ENCODE peak calls at places on chromosome 17, in six cellular contexts. J is WTC11, X is fibroblast of villous mesenchyme, Q is left ventricle myocardium inferior, H is kidney epithelial cell, A is fibroblast of the aortic adventitia. V is an unnamed sample.
A peak's percentile ranks its signal among the peaks of the same experiment; 100 is the strongest.

GRCh38 chr17:78915872-78916632 is 9.1 kb downstream of the TIMP2 start:
- DNase-seq in J (no peak), X (peak; percentile 82), Q (peak; percentile 57), H (no peak), A (peak; percentile 72), V (no peak)

GRCh38 chr17:7845359-7846062 is 9.4 kb upstream of the TMEM88 start:
- DNase-seq in J (no peak), X (no peak), Q (no peak), H (no peak), A (no peak), V (no peak)

GRCh38 chr17:683499-684254 is 31.0 kb downstream of the VPS53 start:
- DNase-seq in J (no peak), X (no peak), Q (no peak), H (no peak), A (no peak), V (no peak)

GRCh38 chr17:31067699-31068184 is 27.0 kb upstream of the NF1 start:
- DNase-seq in J (no peak), X (peak; percentile 85), Q (no peak), H (no peak), A (peak; percentile 90), V (no peak)

GRCh38 chr17:61647044-61647443 is 56.0 kb upstream of the NACA2 start:
- DNase-seq in J (no peak), X (peak; percentile 11), Q (no peak), H (no peak), A (peak; percentile 74), V (no peak)

GRCh38 chr17:77465358-77466041 is 324.7 kb downstream of the SEC14L1 start:
- DNase-seq in J (no peak), X (peak; percentile 80), Q (peak; percentile 61), H (no peak), A (peak; percentile 73), V (no peak)

GRCh38 chr17:65231662-65232335 is 94.6 kb downstream of the RGS9 start:
- DNase-seq in J (peak; percentile 73), X (peak; percentile 75), Q (no peak), H (peak; percentile 53), A (peak; percentile 85), V (peak; percentile 67)

GRCh38 chr17:81480140-81480917 is 32.3 kb downstream of the ACTG1 start:
- DNase-seq in J (no peak), X (peak; percentile 67), Q (no peak), H (no peak), A (peak; percentile 81), V (peak; percentile 41)

GRCh38 chr17:58092797-58093385 is 9.7 kb downstream of the DYNLL2 start:
- DNase-seq in J (no peak), X (no peak), Q (no peak), H (no peak), A (no peak), V (no peak)

GRCh38 chr17:83185023-83186002 is 105.9 kb downstream of the METRNL start:
- DNase-seq in J (no peak), X (no peak), Q (no peak), H (no peak), A (no peak), V (no peak)

GRCh38 chr17:49995055-49995738 is at the start of gene DLX3:
- DNase-seq in J (peak; percentile 88), X (peak; percentile 74), Q (peak; percentile 63), H (no peak), A (peak; percentile 70), V (peak; percentile 90)

GRCh38 chr17:50198026-50198669 is 3.3 kb downstream of the COL1A1 start:
- DNase-seq in J (peak; percentile 64), X (peak; percentile 70), Q (no peak), H (no peak), A (peak; percentile 70), V (peak; percentile 79)

GRCh38 chr17:17724991-17725852 is 44.0 kb downstream of the RAI1 start:
- DNase-seq in J (peak; percentile 63), X (peak; percentile 80), Q (no peak), H (no peak), A (no peak), V (no peak)

DNA sequence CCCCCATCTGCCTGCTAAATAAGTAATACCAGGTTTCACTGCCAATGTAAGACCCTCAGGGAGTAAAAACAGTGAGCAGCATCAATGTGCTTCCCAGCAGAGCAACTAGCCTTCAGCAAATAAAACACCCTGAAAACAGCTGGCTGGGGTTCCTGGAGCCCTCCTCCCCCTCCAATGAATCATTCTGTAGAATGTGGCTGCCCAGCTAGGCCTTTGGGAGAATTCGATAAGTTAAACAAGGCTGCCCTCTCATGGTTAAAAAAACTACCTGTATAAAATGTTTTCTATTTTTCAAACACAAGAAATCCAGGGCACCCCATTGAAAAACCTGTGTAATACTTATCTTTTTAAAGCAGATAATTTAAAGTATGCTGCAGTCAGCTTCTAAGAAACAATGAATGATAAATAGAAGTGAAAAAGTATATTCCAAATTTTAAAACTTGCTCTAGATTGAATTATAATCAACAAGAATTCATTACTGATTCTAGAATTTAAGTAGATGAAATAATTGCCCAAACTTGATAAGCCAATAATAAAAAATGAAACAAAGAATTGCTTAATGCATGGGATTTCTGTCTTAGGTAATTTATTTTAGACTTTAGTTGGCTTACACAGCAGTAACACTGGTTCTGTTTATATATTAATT is 9.4 kb upstream of the TOM1L1 start:
- DNase-seq in J (peak; percentile 39), X (peak; percentile 74), Q (no peak), H (no peak), A (peak; percentile 80), V (peak; percentile 22)
- TF ChIP-seq CTCF in J (no peak), X (peak; percentile 52), Q (peak; percentile 46), H (peak; percentile 36), A (peak; percentile 43), V (peak; percentile 62)

GRCh38 chr17:63425478-63425877 is 20.6 kb downstream of the CYB561 start:
- DNase-seq in J (peak; percentile 83), X (peak; percentile 84), Q (peak; percentile 63), H (no peak), A (peak; percentile 92), V (peak; percentile 87)
- TF ChIP-seq CTCF in J (peak; percentile 66), X (peak; percentile 96), Q (peak; percentile 98), H (peak; percentile 93), A (peak; percentile 94), V (peak; percentile 88)

GRCh38 chr17:44002141-44002848 is 2.1 kb upstream of the NAGS start:
- DNase-seq in J (no peak), X (peak; percentile 68), Q (no peak), H (peak; percentile 29), A (peak; percentile 90), V (no peak)
- TF ChIP-seq CTCF in J (no peak), X (no peak), Q (no peak), H (no peak), A (no peak), V (no peak)

DNA sequence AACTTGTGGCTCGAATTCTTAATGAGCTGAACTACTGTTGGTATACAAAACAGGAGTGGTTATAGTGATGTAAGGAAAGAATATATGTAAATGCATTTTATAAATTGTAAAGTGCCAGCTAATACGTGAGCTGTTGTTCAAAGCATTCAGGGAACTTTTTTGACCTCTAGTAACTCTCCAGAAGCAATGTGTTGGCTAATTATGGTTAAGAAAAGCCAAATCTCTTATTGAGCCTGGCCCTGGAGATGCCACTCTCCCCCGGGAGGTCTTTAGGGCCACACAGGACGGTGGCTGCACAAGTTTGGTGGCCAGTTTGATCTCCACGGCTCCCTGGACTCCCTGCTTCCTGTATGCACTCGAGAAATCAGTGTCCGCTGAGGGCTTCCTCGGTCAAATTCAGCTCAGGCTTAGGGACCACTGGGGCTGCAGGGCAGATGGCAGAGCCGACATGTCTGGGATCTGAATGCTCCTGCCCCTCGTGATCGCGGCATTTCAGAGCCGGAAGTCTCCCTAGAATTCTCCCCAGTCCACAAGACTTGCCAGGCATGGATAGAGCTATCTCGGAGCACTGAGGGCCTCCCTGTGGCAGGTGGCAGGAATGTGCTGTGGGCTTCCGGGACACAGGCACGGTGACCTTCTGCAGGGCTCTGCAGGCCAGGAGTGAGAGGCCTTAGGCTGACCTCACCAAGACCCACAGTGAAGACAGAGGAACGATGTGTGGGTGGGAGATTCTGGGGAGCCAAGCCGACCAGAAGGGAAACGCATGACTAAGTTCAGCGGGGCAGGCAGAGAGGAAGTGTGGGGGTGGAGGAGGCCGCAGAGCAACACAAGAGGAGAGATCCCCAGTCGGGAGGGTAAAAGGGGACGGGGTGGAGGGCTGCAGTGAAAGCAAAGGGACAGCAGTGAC is 18.6 kb upstream of the PITPNM3 start:
- DNase-seq in J (no peak), X (peak; percentile 36), Q (peak; percentile 41), H (peak; percentile 19), A (peak; percentile 52), V (no peak)
- TF ChIP-seq CTCF in J (no peak), X (no peak), Q (peak; percentile 30), H (peak; percentile 28), A (peak; percentile 29), V (no peak)

GRCh38 chr17:40431231-40431602 is 12.0 kb upstream of the IGFBP4 start:
- DNase-seq in J (no peak), X (no peak), Q (no peak), H (no peak), A (no peak), V (no peak)

GRCh38 chr17:40436631-40437030 is 6.6 kb upstream of the IGFBP4 start:
- DNase-seq in J (no peak), X (no peak), Q (no peak), H (no peak), A (no peak), V (no peak)

GRCh38 chr17:40432864-40433528 is 10.3 kb upstream of the IGFBP4 start:
- DNase-seq in J (no peak), X (peak; percentile 67), Q (peak; percentile 38), H (no peak), A (peak; percentile 83), V (no peak)

GRCh38 chr17:40430272-40431230 is 12.7 kb upstream of the IGFBP4 start:
- DNase-seq in J (no peak), X (no peak), Q (no peak), H (no peak), A (no peak), V (no peak)

DNA sequence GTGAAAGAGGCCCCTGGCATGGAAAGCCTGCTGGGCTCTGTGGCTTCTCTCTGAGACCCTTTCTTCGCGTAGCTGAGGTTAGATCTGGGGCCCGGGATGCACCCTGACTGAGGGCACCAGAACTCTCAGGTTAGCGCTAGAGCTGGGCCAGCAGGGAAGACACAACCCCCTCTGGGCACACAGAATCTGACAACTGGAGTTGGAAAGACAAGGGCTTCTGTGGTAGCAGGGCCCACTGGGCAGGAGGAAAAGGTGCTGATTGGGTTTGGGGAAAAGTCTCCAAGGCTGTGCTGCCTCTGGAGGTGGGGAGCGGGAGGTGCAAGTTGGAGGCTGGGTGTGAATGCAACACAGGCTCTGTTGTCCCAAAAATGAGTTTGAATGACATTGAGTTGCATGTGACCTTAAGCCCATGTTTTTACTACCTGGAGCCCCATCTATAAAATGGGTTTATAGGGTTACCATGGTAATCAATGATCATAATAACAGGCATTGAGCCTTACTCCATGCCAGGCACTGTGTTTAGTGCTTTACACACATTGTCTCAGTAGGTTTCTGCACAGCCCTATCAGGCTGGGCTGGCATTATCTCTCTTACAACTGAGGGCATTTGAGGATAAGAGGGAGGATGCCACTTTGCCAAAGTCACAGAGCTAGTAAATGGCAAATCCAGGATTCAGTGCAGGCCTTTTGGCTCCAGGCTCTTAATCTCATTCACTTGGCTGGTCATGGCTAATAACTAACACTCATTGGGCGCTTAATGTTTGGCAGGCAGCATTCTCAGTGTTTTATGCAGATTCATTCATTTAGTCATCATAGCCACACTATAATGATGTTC is 9.5 kb upstream of the IGFBP4 start:
- DNase-seq in J (peak; percentile 75), X (no peak), Q (no peak), H (no peak), A (peak; percentile 19), V (no peak)
- TF ChIP-seq CTCF in J (peak; percentile 66), X (peak; percentile 64), Q (peak; percentile 58), H (peak; percentile 54), A (peak; percentile 52), V (peak; percentile 53)